ENCODE peak calls at places on chromosomes 1 and 21, in six cellular contexts. Z is right cardiac atrium, G is GM23338, L is body of pancreas, X is GM23248, D is astrocyte. U is an unnamed sample. For H3K27me3, the result is how much of the 10 kb centered on the place peaks cover.

GRCh38 chr1:209490013-209490412 is 93.5 kb upstream of the CAMK1G start:
- DNase-seq in Z (no peak), G (peak), L (no peak), X (peak), D (peak), U (no peak)

GRCh38 chr1:96365076-96365475 is 356.5 kb upstream of the PTBP2 start:
- DNase-seq in Z (no peak), G (no peak), L (no peak), X (no peak), D (peak), U (no peak)

GRCh38 chr1:27071049-27071416 is 58.4 kb upstream of the TENT5B start:
- DNase-seq in Z (no peak), G (peak), L (peak), X (peak), D (no peak), U (peak)

GRCh38 chr1:220791959-220792358 is 5.2 kb downstream of the MTARC1 start:
- DNase-seq in Z (no peak), G (no peak), L (peak), X (no peak), D (no peak), U (no peak)

GRCh38 chr1:201408176-201408814 is 9.2 kb upstream of the LAD1 start:
- DNase-seq in Z (peak), G (peak), L (peak), X (peak), D (peak), U (peak)

GRCh38 chr21:45178072-45178608 is 103.8 kb downstream of the ADARB1 start:
- DNase-seq in Z (no peak), G (no peak), L (no peak), X (no peak), D (no peak), U (no peak)

GRCh38 chr1:113835686-113836290 is 23.5 kb upstream of the RSBN1 start:
- DNase-seq in Z (no peak), G (peak), L (no peak), X (peak), D (peak), U (no peak)

GRCh38 chr1:190168116-190168515 is 309.5 kb downstream of the BRINP3 start:
- DNase-seq in Z (no peak), G (no peak), L (no peak), X (no peak), D (peak), U (no peak)

GRCh38 chr21:26954591-26955214 is 12.2 kb downstream of the ADAMTS5 start:
- DNase-seq in Z (no peak), G (no peak), L (no peak), X (no peak), D (no peak), U (no peak)

GRCh38 chr21:38888956-38889605 is 83.4 kb downstream of the ETS2 start:
- DNase-seq in Z (no peak), G (no peak), L (no peak), X (peak), D (peak), U (no peak)

GRCh38 chr1:243946946-243947345 is 96.9 kb upstream of the AKT3 start:
- DNase-seq in Z (no peak), G (peak), L (no peak), X (peak), D (no peak), U (no peak)

GRCh38 chr1:93689521-93690223 is 8.0 kb upstream of the BCAR3 start:
- DNase-seq in Z (no peak), G (peak), L (no peak), X (no peak), D (no peak), U (no peak)

GRCh38 chr1:210944255-210944654 is 189.7 kb downstream of the KCNH1 start:
- DNase-seq in Z (no peak), G (no peak), L (no peak), X (no peak), D (no peak), U (no peak)

GRCh38 chr1:12173631-12174121 is 6.9 kb downstream of the TNFRSF1B start:
- DNase-seq in Z (peak), G (no peak), L (peak), X (no peak), D (no peak), U (no peak)

GRCh38 chr1:156096640-156097391 is 14.6 kb upstream of the MEX3A start:
- DNase-seq in Z (peak), G (peak), L (peak), X (peak), D (peak), U (no peak)

GRCh38 chr21:44930543-44930981 is 9.3 kb upstream of the SLX9 start:
- DNase-seq in Z (no peak), G (no peak), L (no peak), X (peak), D (no peak), U (no peak)

GRCh38 chr1:8077120-8077573 is 51.0 kb upstream of the ERRFI1 start:
- DNase-seq in Z (peak), G (no peak), L (peak), X (peak), D (peak), U (peak)

GRCh38 chr1:31410871-31411270 is 2.1 kb upstream of the SERINC2 start:
- DNase-seq in Z (no peak), G (no peak), L (no peak), X (peak), D (no peak), U (no peak)

GRCh38 chr1:31413405-31414005 is 492 bp downstream of the SERINC2 start:
- DNase-seq in Z (peak), G (peak), L (peak), X (peak), D (no peak), U (no peak)

GRCh38 chr1:31414692-31415370 is 1.8 kb downstream of the SERINC2 start:
- DNase-seq in Z (no peak), G (no peak), L (peak), X (peak), D (no peak), U (no peak)

GRCh38 chr1:31412205-31412604 is 808 bp upstream of the SERINC2 start:
- DNase-seq in Z (no peak), G (no peak), L (no peak), X (no peak), D (no peak), U (no peak)

GRCh38 chr1:31412732-31413404 is at the start of gene SERINC2:
- DNase-seq in Z (no peak), G (peak), L (peak), X (peak), D (no peak), U (no peak)
- H3K27me3 ChIP-seq in Z (under half), G (under half), L (under half), X (under half), D (under half), U (under half)

GRCh38 chr1:200217703-200218102 is 190.2 kb downstream of the NR5A2 start:
- DNase-seq in Z (no peak), G (no peak), L (no peak), X (no peak), D (no peak), U (no peak)
- H3K4me3 ChIP-seq in Z (no peak), G (no peak), L (no peak), X (no peak), D (no peak), U (no peak)

DNA sequence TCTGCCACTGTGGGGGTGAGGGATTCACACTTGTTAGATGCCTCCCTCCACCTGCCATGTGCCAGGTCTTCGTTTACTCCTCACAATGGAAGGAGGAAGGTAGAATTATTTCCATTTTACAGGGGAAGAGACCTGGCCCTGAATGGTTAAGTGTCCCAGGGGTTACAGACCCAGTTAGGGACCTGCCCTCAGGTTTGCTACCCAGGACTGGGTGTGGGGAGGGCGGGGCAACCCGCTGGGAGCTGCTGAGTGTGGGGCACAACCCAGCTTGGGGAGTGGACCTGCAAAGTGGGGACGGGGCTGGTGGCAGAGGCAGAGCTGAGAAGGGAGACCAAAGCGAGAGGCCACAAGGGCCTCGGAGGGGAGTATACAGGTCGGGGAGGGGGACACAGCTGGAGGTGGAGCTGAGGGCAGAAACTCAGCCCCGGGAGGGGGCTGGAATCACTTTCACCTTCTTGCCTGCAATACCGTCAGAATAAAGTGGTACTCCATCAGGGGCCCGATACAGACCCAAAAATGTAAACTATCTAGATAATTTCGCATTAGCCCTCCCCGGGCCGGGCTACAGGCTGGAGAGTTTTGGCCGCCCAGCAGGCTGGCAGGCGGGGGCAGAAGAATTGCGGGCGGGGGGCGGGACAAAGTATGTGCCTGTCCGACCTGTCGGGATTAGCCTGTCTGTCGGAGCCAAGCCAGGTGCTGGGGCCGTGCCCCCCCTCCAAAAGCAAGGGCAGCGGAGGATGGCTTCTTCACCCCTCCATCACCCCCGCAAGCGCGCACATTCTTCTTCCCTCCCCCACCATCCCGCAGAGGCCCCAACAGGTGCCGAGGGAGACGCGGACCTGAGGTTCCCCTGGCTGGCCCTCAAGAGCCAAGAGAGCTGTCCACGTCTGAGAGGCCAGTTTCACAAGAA is 1.4 kb downstream of the RSPO1 start:
- DNase-seq in Z (no peak), G (peak), L (no peak), X (peak), D (no peak), U (no peak)
- H3K27me3 ChIP-seq in Z (under half), G (half or more), L (under half), X (half or more), D (half or more), U (under half)

DNA sequence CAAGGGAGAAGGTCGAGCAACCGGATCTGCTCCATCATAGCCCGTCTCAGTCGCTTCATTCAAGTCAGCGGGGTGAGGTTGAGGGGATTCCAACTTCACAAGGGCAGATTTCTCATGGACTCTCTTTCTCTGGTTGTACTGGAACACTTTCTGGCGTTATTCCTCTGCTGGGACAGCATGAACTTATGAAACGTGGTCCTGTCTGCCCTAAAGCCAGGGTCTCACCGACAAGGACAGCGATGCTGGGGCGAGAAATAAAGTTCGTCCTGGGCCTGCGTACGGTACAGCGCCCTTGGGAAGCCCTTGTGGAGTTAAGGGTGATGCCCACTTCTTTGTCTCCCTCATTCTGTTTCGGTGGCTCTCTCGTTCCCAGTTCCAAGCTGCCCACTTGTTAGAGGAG is 1.3 kb upstream of the FLVCR1 start:
- DNase-seq in Z (no peak), G (peak), L (no peak), X (no peak), D (no peak), U (no peak)
- H3K4me3 ChIP-seq in Z (no peak), G (peak), L (no peak), X (peak), D (peak), U (no peak)

GRCh38 chr1:29679316-29679715 is 443.0 kb downstream of the PTPRU start:
- DNase-seq in Z (no peak), G (no peak), L (no peak), X (no peak), D (no peak), U (no peak)
- H3K27me3 ChIP-seq in Z (under half), G (under half), L (under half), X (under half), D (under half), U (under half)

GRCh38 chr1:192153276-192153675 is 5.0 kb upstream of the RGS18 start:
- DNase-seq in Z (no peak), G (no peak), L (no peak), X (no peak), D (peak), U (no peak)
- H3K4me3 ChIP-seq in Z (no peak), G (no peak), L (no peak), X (no peak), D (no peak), U (no peak)

DNA sequence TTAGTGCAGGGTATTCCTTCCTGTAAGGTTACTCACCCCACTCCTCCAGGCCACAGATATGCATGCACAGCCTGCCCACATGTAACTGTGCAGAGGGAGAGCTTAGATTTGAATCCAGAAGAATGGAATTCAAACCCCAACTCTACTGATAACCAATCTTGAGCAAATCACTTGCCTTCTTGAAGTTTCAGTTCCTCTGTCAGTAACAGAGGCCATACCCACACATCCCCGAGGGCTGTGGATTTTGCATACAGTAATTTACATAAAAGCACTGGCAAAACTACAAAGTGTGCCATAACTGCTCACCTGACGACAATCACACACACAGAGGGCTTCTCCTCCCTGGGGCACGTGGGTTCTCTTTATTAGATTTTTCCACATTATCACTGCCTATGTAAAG is 18.7 kb downstream of the CD247 start:
- DNase-seq in Z (no peak), G (no peak), L (no peak), X (no peak), D (no peak), U (no peak)
- H3K27me3 ChIP-seq in Z (under half), G (under half), L (under half), X (half or more), D (under half), U (under half)

GRCh38 chr1:203517426-203517974 is 23.5 kb downstream of the OPTC start:
- DNase-seq in Z (no peak), G (no peak), L (no peak), X (no peak), D (no peak), U (no peak)
- H3K4me3 ChIP-seq in Z (no peak), G (no peak), L (no peak), X (no peak), D (no peak), U (no peak)

DNA sequence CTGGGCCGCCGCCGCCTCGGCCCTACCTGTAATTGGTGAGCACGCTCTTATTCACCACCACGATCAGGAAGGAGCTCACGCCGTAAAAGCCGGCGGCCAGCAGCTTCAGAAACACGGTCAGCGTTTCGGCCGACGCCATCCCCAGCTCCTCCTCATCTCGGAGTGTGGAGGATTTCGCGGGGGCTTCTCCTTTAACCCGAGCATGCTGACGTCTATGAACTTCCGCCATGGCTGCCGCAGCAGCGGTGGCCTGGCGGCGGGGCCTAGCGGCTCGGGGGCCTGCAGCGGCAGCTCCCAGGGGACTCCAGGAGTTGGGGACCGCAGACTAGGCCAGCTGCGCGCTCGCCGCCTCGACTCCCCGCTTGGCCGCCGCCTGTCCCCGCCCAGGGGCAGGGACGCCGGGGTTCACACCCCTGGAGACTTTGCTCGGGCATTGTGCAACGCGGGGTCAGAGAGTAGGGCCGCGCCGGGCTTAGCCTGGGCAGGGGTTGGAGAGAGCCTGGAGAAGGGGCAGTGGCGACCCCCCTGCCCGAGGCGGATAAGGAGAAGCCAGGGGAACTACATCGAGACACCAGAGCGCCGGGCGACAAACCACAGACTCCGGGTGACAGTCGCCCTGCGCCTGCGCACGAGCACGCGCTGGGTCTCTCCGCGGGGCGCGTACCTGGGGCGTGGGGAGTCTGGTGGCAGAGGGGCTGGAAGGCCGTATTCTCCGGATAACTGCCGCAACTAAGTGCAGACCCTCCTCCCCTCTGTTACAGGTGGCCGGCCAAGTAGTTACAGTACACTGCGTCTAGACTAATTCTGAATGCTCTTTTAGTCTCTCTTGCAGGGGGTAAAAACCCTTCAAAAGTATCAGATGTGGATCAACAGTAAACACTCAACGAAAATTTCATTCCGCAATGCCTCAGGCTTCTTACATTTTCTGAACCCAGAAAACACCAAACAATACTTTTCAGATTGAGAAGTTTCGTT is at the start of gene SLC35D1:
- DNase-seq in Z (peak), G (peak), L (peak), X (peak), D (peak), U (no peak)
- H3K27me3 ChIP-seq in Z (under half), G (under half), L (under half), X (under half), D (under half), U (under half)

GRCh38 chr1:41331546-41331917 is 29.7 kb upstream of the FOXO6 start:
- DNase-seq in Z (no peak), G (no peak), L (no peak), X (no peak), D (no peak), U (no peak)
- H3K4me3 ChIP-seq in Z (no peak), G (peak), L (no peak), X (no peak), D (no peak), U (no peak)